ENCODE peak calls at places on chromosomes 12 and 14, in eight cellular contexts. One of them, this sample, is unnamed.

GRCh38 chr12:14443531-14443930 is 78.0 kb downstream of the ATF7IP start:
- DNase-seq in lower lobe of right lung: no peak
- DNase-seq in activated effector memory CD4-positive, alpha-beta T cell treated with anti-CD3 and anti-CD28 coated beads, Interleukin-2, amount 50 U/mL, for 16 hours: no peak
- DNase-seq in heart left ventricle: no peak
- DNase-seq in NCI-H1092: no peak
- DNase-seq in SK-N-DZ: no peak
- DNase-seq in colonic mucosa: no peak
- DNase-seq in GOT3: no peak
- DNase-seq in this sample: no peak

GRCh38 chr12:45532113-45532512 is 197.4 kb upstream of the ARID2 start:
- DNase-seq in heart left ventricle: no peak
- DNase-seq in SK-N-DZ: no peak
- DNase-seq in lower lobe of right lung: no peak
- DNase-seq in colonic mucosa: no peak
- DNase-seq in GOT3: no peak
- DNase-seq in NCI-H1092: no peak
- DNase-seq in activated effector memory CD4-positive, alpha-beta T cell treated with anti-CD3 and anti-CD28 coated beads, Interleukin-2, amount 50 U/mL, for 16 hours: no peak
- DNase-seq in this sample: no peak

GRCh38 chr14:76872796-76873432 is 46.7 kb downstream of the LRRC74A start:
- DNase-seq in lower lobe of right lung: peak; percentile 71
- DNase-seq in SK-N-DZ: peak; percentile 49
- DNase-seq in heart left ventricle: peak; percentile 64
- DNase-seq in NCI-H1092: no peak
- DNase-seq in colonic mucosa: peak; percentile 57
- DNase-seq in GOT3: no peak
- DNase-seq in activated effector memory CD4-positive, alpha-beta T cell treated with anti-CD3 and anti-CD28 coated beads, Interleukin-2, amount 50 U/mL, for 16 hours: peak; percentile 88
- DNase-seq in this sample: peak; percentile 69

GRCh38 chr12:19799216-19799615 is 359.9 kb downstream of the AEBP2 start:
- DNase-seq in lower lobe of right lung: no peak
- DNase-seq in GOT3: no peak
- DNase-seq in activated effector memory CD4-positive, alpha-beta T cell treated with anti-CD3 and anti-CD28 coated beads, Interleukin-2, amount 50 U/mL, for 16 hours: no peak
- DNase-seq in SK-N-DZ: no peak
- DNase-seq in heart left ventricle: no peak
- DNase-seq in colonic mucosa: no peak
- DNase-seq in NCI-H1092: no peak
- DNase-seq in this sample: no peak

GRCh38 chr12:68080577-68080976 is 79.0 kb downstream of the IFNG start:
- DNase-seq in GOT3: no peak
- DNase-seq in activated effector memory CD4-positive, alpha-beta T cell treated with anti-CD3 and anti-CD28 coated beads, Interleukin-2, amount 50 U/mL, for 16 hours: no peak
- DNase-seq in colonic mucosa: no peak
- DNase-seq in SK-N-DZ: no peak
- DNase-seq in heart left ventricle: no peak
- DNase-seq in NCI-H1092: no peak
- DNase-seq in lower lobe of right lung: no peak
- DNase-seq in this sample: no peak

GRCh38 chr12:121333747-121334146 is 18.5 kb downstream of the ANAPC5 start:
- DNase-seq in SK-N-DZ: no peak
- DNase-seq in colonic mucosa: no peak
- DNase-seq in NCI-H1092: no peak
- DNase-seq in activated effector memory CD4-positive, alpha-beta T cell treated with anti-CD3 and anti-CD28 coated beads, Interleukin-2, amount 50 U/mL, for 16 hours: no peak
- DNase-seq in heart left ventricle: no peak
- DNase-seq in lower lobe of right lung: no peak
- DNase-seq in GOT3: no peak
- DNase-seq in this sample: no peak

GRCh38 chr14:22472935-22473854 is 115.8 kb downstream of the DAD1 start:
- DNase-seq in lower lobe of right lung: no peak
- DNase-seq in colonic mucosa: peak; percentile 50
- DNase-seq in heart left ventricle: no peak
- DNase-seq in SK-N-DZ: no peak
- DNase-seq in activated effector memory CD4-positive, alpha-beta T cell treated with anti-CD3 and anti-CD28 coated beads, Interleukin-2, amount 50 U/mL, for 16 hours: no peak
- DNase-seq in GOT3: no peak
- DNase-seq in NCI-H1092: peak; percentile 39
- DNase-seq in this sample: peak; percentile 65

GRCh38 chr14:99757331-99758070 is 35.7 kb upstream of the EML1 start:
- DNase-seq in NCI-H1092: no peak
- DNase-seq in heart left ventricle: no peak
- DNase-seq in lower lobe of right lung: no peak
- DNase-seq in GOT3: peak; percentile 27
- DNase-seq in SK-N-DZ: no peak
- DNase-seq in activated effector memory CD4-positive, alpha-beta T cell treated with anti-CD3 and anti-CD28 coated beads, Interleukin-2, amount 50 U/mL, for 16 hours: no peak
- DNase-seq in colonic mucosa: no peak
- DNase-seq in this sample: no peak

GRCh38 chr14:92266216-92266615 is 56.7 kb upstream of the SLC24A4 start:
- DNase-seq in NCI-H1092: no peak
- DNase-seq in heart left ventricle: no peak
- DNase-seq in lower lobe of right lung: no peak
- DNase-seq in GOT3: no peak
- DNase-seq in activated effector memory CD4-positive, alpha-beta T cell treated with anti-CD3 and anti-CD28 coated beads, Interleukin-2, amount 50 U/mL, for 16 hours: no peak
- DNase-seq in colonic mucosa: no peak
- DNase-seq in SK-N-DZ: no peak
- DNase-seq in this sample: no peak

GRCh38 chr12:95836630-95837239 is 22.0 kb upstream of the SNRPF start:
- DNase-seq in NCI-H1092: no peak
- DNase-seq in SK-N-DZ: no peak
- DNase-seq in activated effector memory CD4-positive, alpha-beta T cell treated with anti-CD3 and anti-CD28 coated beads, Interleukin-2, amount 50 U/mL, for 16 hours: no peak
- DNase-seq in lower lobe of right lung: no peak
- DNase-seq in colonic mucosa: no peak
- DNase-seq in heart left ventricle: no peak
- DNase-seq in GOT3: no peak
- DNase-seq in this sample: peak; percentile 52

GRCh38 chr14:91888641-91889476 is 21.5 kb upstream of the TC2N start:
- DNase-seq in heart left ventricle: no peak
- DNase-seq in SK-N-DZ: no peak
- DNase-seq in GOT3: no peak
- DNase-seq in lower lobe of right lung: no peak
- DNase-seq in NCI-H1092: no peak
- DNase-seq in colonic mucosa: no peak
- DNase-seq in activated effector memory CD4-positive, alpha-beta T cell treated with anti-CD3 and anti-CD28 coated beads, Interleukin-2, amount 50 U/mL, for 16 hours: no peak
- DNase-seq in this sample: no peak

GRCh38 chr12:116508145-116509121 is 50.7 kb upstream of the MAP1LC3B2 start:
- DNase-seq in heart left ventricle: no peak
- DNase-seq in NCI-H1092: no peak
- DNase-seq in GOT3: no peak
- DNase-seq in activated effector memory CD4-positive, alpha-beta T cell treated with anti-CD3 and anti-CD28 coated beads, Interleukin-2, amount 50 U/mL, for 16 hours: peak; percentile 74
- DNase-seq in SK-N-DZ: no peak
- DNase-seq in lower lobe of right lung: peak; percentile 50
- DNase-seq in colonic mucosa: peak; percentile 60
- DNase-seq in this sample: no peak

GRCh38 chr14:79584679-79585078 is 626.6 kb downstream of the DIO2 start:
- DNase-seq in NCI-H1092: no peak
- DNase-seq in SK-N-DZ: no peak
- DNase-seq in activated effector memory CD4-positive, alpha-beta T cell treated with anti-CD3 and anti-CD28 coated beads, Interleukin-2, amount 50 U/mL, for 16 hours: no peak
- DNase-seq in GOT3: no peak
- DNase-seq in colonic mucosa: no peak
- DNase-seq in heart left ventricle: no peak
- DNase-seq in lower lobe of right lung: no peak
- DNase-seq in this sample: peak; percentile 9

GRCh38 chr12:132600048-132601032 is 10.0 kb downstream of the LRCOL1 start:
- DNase-seq in colonic mucosa: peak; percentile 61
- DNase-seq in lower lobe of right lung: peak; percentile 78
- DNase-seq in NCI-H1092: peak; percentile 83
- DNase-seq in GOT3: no peak
- DNase-seq in SK-N-DZ: peak; percentile 75
- DNase-seq in activated effector memory CD4-positive, alpha-beta T cell treated with anti-CD3 and anti-CD28 coated beads, Interleukin-2, amount 50 U/mL, for 16 hours: no peak
- DNase-seq in heart left ventricle: peak; percentile 70
- DNase-seq in this sample: peak; percentile 56

This sample was measured in body of pancreas.